ENCODE peak calls at places on chromosomes 4 and X, in eight cellular contexts. H is ovary, X is adrenal gland, M is HCT116, V is sigmoid colon, F is prostate gland, N is IMR-90, G is endothelial cell of umbilical vein. W is an unnamed sample.

GRCh38 chr4:180960758-180961401 is 1282.3 kb upstream of the TENM3 start:
- DNase-seq in H (no peak), X (no peak), M (no peak), V (no peak), F (no peak), N (no peak), G (no peak), W (no peak)

GRCh38 chr4:74203467-74203866 is 45.5 kb downstream of the MTHFD2L start:
- DNase-seq in H (no peak), X (no peak), M (no peak), V (no peak), F (no peak), N (no peak), G (no peak), W (no peak)

GRCh38 chrX:154348114-154348531 is 26.3 kb downstream of the FLNA start:
- DNase-seq in H (no peak), X (no peak), M (no peak), V (peak; percentile 79), F (no peak), N (no peak), G (no peak), W (peak; percentile 51)

GRCh38 chrX:153075366-153075765 is 3.1 kb downstream of the PNMA6A start:
- DNase-seq in H (no peak), X (no peak), M (no peak), V (no peak), F (no peak), N (no peak), G (no peak), W (no peak)

GRCh38 chr4:14078311-14078710 is 450.8 kb upstream of the BOD1L1 start:
- DNase-seq in H (no peak), X (no peak), M (no peak), V (no peak), F (no peak), N (no peak), G (no peak), W (no peak)

GRCh38 chrX:114581528-114582263 is 2.2 kb upstream of the HTR2C start:
- DNase-seq in H (no peak), X (no peak), M (no peak), V (no peak), F (no peak), N (no peak), G (no peak), W (no peak)

GRCh38 chr4:25180524-25181131 is 20.4 kb upstream of the SEPSECS start:
- DNase-seq in H (no peak), X (no peak), M (peak; percentile 32), V (no peak), F (peak; percentile 30), N (peak; percentile 46), G (peak; percentile 36), W (no peak)

GRCh38 chr4:101292214-101292613 is 55.1 kb downstream of the PPP3CA start:
- DNase-seq in H (no peak), X (no peak), M (no peak), V (no peak), F (no peak), N (no peak), G (no peak), W (no peak)

GRCh38 chr4:8912089-8912455 is 40.4 kb upstream of the HMX1 start:
- DNase-seq in H (peak; percentile 1), X (peak; percentile 3), M (no peak), V (no peak), F (no peak), N (no peak), G (no peak), W (peak; percentile 53)

GRCh38 chrX:45614853-45615252 is 414.2 kb upstream of the DIPK2B start:
- DNase-seq in H (no peak), X (no peak), M (no peak), V (no peak), F (no peak), N (no peak), G (no peak), W (no peak)

GRCh38 chrX:69305333-69306062 is 140.2 kb upstream of the PJA1 start:
- DNase-seq in H (no peak), X (no peak), M (no peak), V (no peak), F (no peak), N (no peak), G (no peak), W (peak; percentile 44)
- H3K27ac ChIP-seq in H (no peak overlapping the region), X (no peak overlapping the region), M (no peak overlapping the region), V (no peak overlapping the region), F (no peak overlapping the region), N (no peak overlapping the region), G (no peak overlapping the region), W (no peak overlapping the region)

GRCh38 chr4:72442715-72443114 is 126.3 kb downstream of the ADAMTS3 start:
- DNase-seq in H (no peak), X (no peak), M (no peak), V (no peak), F (no peak), N (no peak), G (no peak), W (no peak)
- TF ChIP-seq POLR2A in H (no peak), X (no peak), M (no peak), V (no peak), F (no peak), N (no peak), G (no peak), W (no peak)

GRCh38 chr4:115054836-115055235 is 58.6 kb downstream of the NDST4 start:
- DNase-seq in H (no peak), X (no peak), M (no peak), V (no peak), F (no peak), N (no peak), G (no peak), W (peak; percentile 17)
- TF ChIP-seq CTCF in H (no peak), X (no peak), M (no peak), V (no peak), F (no peak), N (no peak), G (no peak), W (no peak)

GRCh38 chr4:63921561-63921960 is 487.7 kb downstream of the TECRL start:
- DNase-seq in H (no peak), X (no peak), M (no peak), V (peak; percentile 53), F (no peak), N (no peak), G (no peak), W (peak; percentile 58)
- H3K27ac ChIP-seq in H (no peak overlapping the region), X (no peak overlapping the region), M (no peak overlapping the region), V (no peak overlapping the region), F (no peak overlapping the region), N (no peak overlapping the region), G (no peak overlapping the region), W (no peak overlapping the region)

DNA sequence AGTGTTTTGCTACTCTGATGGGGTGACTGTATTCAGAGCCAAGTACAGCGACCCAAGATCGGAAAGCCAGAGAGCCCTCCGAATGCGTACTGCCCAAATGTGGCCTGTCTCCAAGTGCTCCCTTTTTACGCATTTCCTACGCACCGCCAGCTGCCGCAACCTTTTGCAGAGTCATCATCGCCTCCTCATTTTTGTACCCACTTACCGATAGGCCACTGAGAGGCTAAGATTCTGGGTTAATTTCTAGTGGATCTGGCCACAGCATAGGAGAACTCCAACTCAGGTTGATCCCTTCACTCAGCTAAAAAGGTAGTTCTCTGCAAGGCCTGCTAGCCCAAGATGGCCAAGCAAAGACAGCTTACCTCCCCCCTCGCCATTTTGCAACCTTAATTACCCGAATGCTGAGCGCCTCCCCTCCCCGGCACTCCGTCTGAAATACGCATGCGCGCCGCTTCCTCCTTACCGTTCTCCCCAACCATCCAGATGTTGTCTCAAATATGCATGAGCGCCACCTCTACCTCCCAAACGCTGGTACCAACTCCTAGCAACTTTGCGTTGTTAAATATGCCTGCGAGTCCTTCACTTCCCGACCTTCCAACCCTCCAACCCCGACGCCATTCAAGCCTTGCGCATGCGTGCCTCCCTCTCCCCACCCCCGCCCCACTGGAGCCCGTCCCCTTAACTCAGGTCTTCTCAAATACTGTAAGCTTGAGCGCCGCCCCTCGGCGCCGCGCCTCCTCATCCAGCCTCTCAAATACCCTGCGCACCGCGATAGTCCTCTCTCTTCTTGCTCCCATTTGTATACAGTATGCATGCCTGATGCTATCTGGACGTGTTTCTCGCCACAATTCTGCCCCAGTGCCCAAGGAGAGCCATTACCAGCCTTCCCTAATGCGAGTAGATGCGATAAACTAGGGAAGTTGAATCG is 11.8 kb upstream of the ZCCHC13 start:
- DNase-seq in H (peak; percentile 78), X (peak; percentile 95), M (peak; percentile 79), V (peak; percentile 95), F (peak; percentile 85), N (peak; percentile 87), G (peak; percentile 88), W (peak; percentile 94)
- TF ChIP-seq POLR2A in H (peak; percentile 18), X (peak; percentile 73), M (peak; percentile 35), V (peak; percentile 14), F (peak; percentile 61), N (peak; percentile 87), G (peak; percentile 85), W (no peak)

GRCh38 chr4:119597377-119597776 is 31.2 kb downstream of the PDE5A start:
- DNase-seq in H (no peak), X (no peak), M (no peak), V (no peak), F (no peak), N (peak; percentile 48), G (no peak), W (no peak)
- TF ChIP-seq CTCF in H (no peak), X (no peak), M (no peak), V (no peak), F (no peak), N (no peak), G (no peak), W (no peak)

W was measured in spleen.